ENCODE peak calls at places on chromosomes 3 and 15, in four cellular contexts. K, N, I and C are unnamed samples.

GRCh38 chr15:31504462-31504839 is 177.8 kb downstream of the KLF13 start:
- DNase-seq in K (no peak), N (peak; percentile 20), I (no peak), C (no peak)

GRCh38 chr15:101307048-101307896 is 12.2 kb upstream of the SNRPA1 start:
- DNase-seq in K (no peak), N (peak; percentile 39), I (no peak), C (no peak)

GRCh38 chr3:150779402-150779858 is 16.5 kb upstream of the SIAH2 start:
- DNase-seq in K (peak; percentile 82), N (peak; percentile 49), I (no peak), C (no peak)

GRCh38 chr3:37271636-37272035 is 97.3 kb upstream of the LRRFIP2 start:
- DNase-seq in K (no peak), N (peak; percentile 54), I (no peak), C (no peak)

GRCh38 chr3:134485075-134485536 is 679 bp downstream of the ANAPC13 start:
- DNase-seq in K (peak; percentile 25), N (no peak), I (no peak), C (no peak)

GRCh38 chr3:115788921-115789470 is 165.7 kb downstream of the GAP43 start:
- DNase-seq in K (peak; percentile 48), N (no peak), I (no peak), C (no peak)

GRCh38 chr15:38041576-38041975 is 107.1 kb downstream of the TMCO5A start:
- DNase-seq in K (no peak), N (no peak), I (no peak), C (no peak)

GRCh38 chr15:99307735-99308134 is 56.5 kb downstream of the LRRC28 start:
- DNase-seq in K (no peak), N (no peak), I (no peak), C (no peak)

GRCh38 chr15:64951777-64952418 is 37.8 kb downstream of the SPG21 start:
- DNase-seq in K (no peak), N (no peak), I (no peak), C (no peak)

GRCh38 chr15:64948916-64949315 is 37.2 kb downstream of the ANKDD1A start:
- DNase-seq in K (no peak), N (peak; percentile 41), I (no peak), C (no peak)

GRCh38 chr15:64949383-64950141 is 37.9 kb downstream of the ANKDD1A start:
- DNase-seq in K (no peak), N (peak; percentile 51), I (no peak), C (no peak)

GRCh38 chr15:64954395-64954794 is 35.3 kb downstream of the SPG21 start:
- DNase-seq in K (no peak), N (no peak), I (no peak), C (no peak)

GRCh38 chr15:64950888-64951287 is 38.8 kb downstream of the SPG21 start:
- DNase-seq in K (no peak), N (peak; percentile 40), I (no peak), C (no peak)
- TF ChIP-seq HDAC2 in K (no peak), N (no peak), I (no peak), C (no peak)

DNA sequence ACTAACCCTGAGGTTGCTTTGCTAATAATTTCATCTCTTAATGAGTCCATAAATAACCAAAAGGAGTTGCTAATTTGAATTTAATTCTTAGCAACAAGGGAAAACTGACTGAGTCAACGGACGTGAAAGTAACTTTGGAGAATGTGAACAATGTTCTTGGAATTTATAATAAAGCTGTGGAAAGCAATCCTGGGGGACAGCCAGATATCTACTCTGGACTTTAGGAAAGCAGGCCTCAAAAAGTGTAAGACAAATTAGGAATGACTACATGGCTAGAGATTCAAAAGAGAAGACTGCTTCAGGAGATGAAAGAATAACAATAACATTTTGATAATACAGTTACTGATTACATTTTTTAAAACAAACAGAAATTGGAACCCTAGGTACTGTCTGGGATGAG is 318.4 kb upstream of the COL8A1 start:
- DNase-seq in K (no peak), N (no peak), I (no peak), C (no peak)
- TF ChIP-seq ZNF274 in K (no peak), N (no peak), I (no peak), C (no peak)

GRCh38 chr3:191327526-191327925 is 1.7 kb upstream of the CCDC50 start:
- DNase-seq in K (no peak), N (no peak), I (peak; percentile 4), C (no peak)
- TF ChIP-seq HDAC2 in K (no peak), N (no peak), I (no peak), C (no peak)

GRCh38 chr3:60707452-60708020 is 543.7 kb downstream of the FHIT start:
- DNase-seq in K (no peak), N (no peak), I (no peak), C (no peak)

GRCh38 chr3:60708191-60708975 is 542.9 kb downstream of the FHIT start:
- DNase-seq in K (no peak), N (no peak), I (no peak), C (no peak)

GRCh38 chr3:60703008-60703407 is 548.2 kb downstream of the FHIT start:
- DNase-seq in K (no peak), N (no peak), I (no peak), C (no peak)

DNA sequence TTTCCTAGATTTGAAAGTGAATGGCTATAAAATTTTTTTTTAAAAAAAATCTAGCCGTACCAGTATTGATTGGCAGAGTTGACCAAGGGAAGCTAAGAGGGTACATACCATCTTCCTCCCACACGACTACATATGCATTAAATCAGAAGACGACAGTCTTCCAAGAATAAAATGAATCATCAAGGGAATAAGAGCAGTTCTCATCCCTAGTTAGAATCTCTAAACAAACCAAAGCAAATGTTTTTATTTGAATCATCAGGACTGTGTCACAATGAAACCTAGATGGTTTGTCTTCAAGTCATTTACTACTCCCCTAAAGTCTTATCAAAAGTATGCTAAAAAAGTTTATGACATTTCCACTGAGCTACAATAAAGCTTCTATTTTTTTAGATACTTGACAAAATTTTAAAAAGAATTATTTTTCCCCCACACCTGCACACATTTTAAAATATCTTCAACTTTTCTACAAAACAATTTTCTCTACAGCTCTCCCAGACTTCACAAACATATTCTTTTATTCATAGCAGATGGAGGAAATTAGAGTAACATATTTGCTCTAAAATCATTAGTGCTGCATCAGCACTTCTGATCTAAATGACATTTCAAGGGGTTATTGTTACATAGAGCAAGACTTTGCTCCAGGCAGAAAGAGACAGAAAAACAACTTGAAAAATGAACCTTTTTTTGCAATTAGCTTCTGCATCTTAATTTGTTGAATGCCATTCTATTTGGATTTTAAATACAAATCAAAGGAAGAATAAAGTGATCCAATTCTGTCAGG is 547.1 kb downstream of the FHIT start:
- DNase-seq in K (no peak), N (no peak), I (no peak), C (no peak)
- TF ChIP-seq ZNF274 in K (no peak), N (no peak), I (no peak), C (no peak)

GRCh38 chr3:178406206-178406605 is 130.0 kb upstream of the KCNMB2 start:
- DNase-seq in K (no peak), N (no peak), I (no peak), C (no peak)
- TF ChIP-seq HDAC2 in K (no peak), N (no peak), I (no peak), C (no peak)